ENCODE peak calls at places on chromosomes 16 and 17, in six cellular contexts. One of them, this sample, is unnamed. For H3K27me3, the result is how much of the 10 kb centered on the place peaks cover.

GRCh38 chr17:79138826-79139225 is 64.2 kb downstream of the ENGASE start:
- DNase-seq in neural progenitor cell: no peak
- DNase-seq in adrenal gland: no peak
- DNase-seq in body of pancreas: no peak
- DNase-seq in spleen: no peak
- DNase-seq in small intestine: no peak
- DNase-seq in this sample: no peak

GRCh38 chr16:65672960-65673359 is 551.1 kb upstream of the CDH11 start:
- DNase-seq in neural progenitor cell: no peak
- DNase-seq in adrenal gland: no peak
- DNase-seq in body of pancreas: no peak
- DNase-seq in spleen: no peak
- DNase-seq in small intestine: no peak
- DNase-seq in this sample: no peak

GRCh38 chr16:72357860-72358259 is 185.9 kb upstream of the PMFBP1 start:
- DNase-seq in neural progenitor cell: no peak
- DNase-seq in adrenal gland: no peak
- DNase-seq in body of pancreas: no peak
- DNase-seq in spleen: no peak
- DNase-seq in small intestine: no peak
- DNase-seq in this sample: no peak

GRCh38 chr17:43399839-43400328 is 1.1 kb downstream of the ARL4D start:
- DNase-seq in neural progenitor cell: no peak
- DNase-seq in adrenal gland: no peak
- DNase-seq in body of pancreas: no peak
- DNase-seq in spleen: no peak
- DNase-seq in small intestine: no peak
- DNase-seq in this sample: peak

GRCh38 chr17:4969551-4970231 is 2.1 kb upstream of the SPAG7 start:
- DNase-seq in neural progenitor cell: no peak
- DNase-seq in adrenal gland: peak
- DNase-seq in body of pancreas: no peak
- DNase-seq in spleen: no peak
- DNase-seq in small intestine: no peak
- DNase-seq in this sample: no peak

GRCh38 chr16:86901483-86901882 is 323.1 kb downstream of the FOXL1 start:
- DNase-seq in neural progenitor cell: no peak
- DNase-seq in adrenal gland: peak
- DNase-seq in body of pancreas: peak
- DNase-seq in spleen: no peak
- DNase-seq in small intestine: no peak
- DNase-seq in this sample: no peak

GRCh38 chr16:51359141-51359960 is 208.3 kb upstream of the SALL1 start:
- DNase-seq in neural progenitor cell: peak
- DNase-seq in adrenal gland: no peak
- DNase-seq in body of pancreas: peak
- DNase-seq in spleen: no peak
- DNase-seq in small intestine: no peak
- DNase-seq in this sample: peak

GRCh38 chr16:55222436-55222835 is 101.6 kb upstream of the IRX6 start:
- DNase-seq in neural progenitor cell: no peak
- DNase-seq in adrenal gland: no peak
- DNase-seq in body of pancreas: no peak
- DNase-seq in spleen: no peak
- DNase-seq in small intestine: no peak
- DNase-seq in this sample: no peak

GRCh38 chr16:82990155-82990554 is 363.4 kb downstream of the CDH13 start:
- DNase-seq in neural progenitor cell: no peak
- DNase-seq in adrenal gland: no peak
- DNase-seq in body of pancreas: no peak
- DNase-seq in spleen: no peak
- DNase-seq in small intestine: no peak
- DNase-seq in this sample: no peak

GRCh38 chr17:58335061-58335731 is 6.6 kb upstream of the TSPOAP1 start:
- DNase-seq in neural progenitor cell: no peak
- DNase-seq in adrenal gland: peak
- DNase-seq in body of pancreas: no peak
- DNase-seq in spleen: peak
- DNase-seq in small intestine: no peak
- DNase-seq in this sample: no peak

GRCh38 chr16:22337045-22337444 is 37.4 kb downstream of the CDR2 start:
- DNase-seq in neural progenitor cell: no peak
- DNase-seq in adrenal gland: no peak
- DNase-seq in body of pancreas: no peak
- DNase-seq in spleen: no peak
- DNase-seq in small intestine: no peak
- DNase-seq in this sample: no peak

GRCh38 chr17:17919169-17920107 is 52.8 kb downstream of the TOM1L2 start:
- DNase-seq in neural progenitor cell: peak
- DNase-seq in adrenal gland: peak
- DNase-seq in body of pancreas: peak
- DNase-seq in spleen: peak
- DNase-seq in small intestine: peak
- DNase-seq in this sample: peak

GRCh38 chr17:44934745-44935105 is 12.8 kb downstream of the KIF18B start:
- DNase-seq in neural progenitor cell: no peak
- DNase-seq in adrenal gland: no peak
- DNase-seq in body of pancreas: no peak
- DNase-seq in spleen: peak
- DNase-seq in small intestine: no peak
- DNase-seq in this sample: no peak

GRCh38 chr17:46800573-46800972 is 17.9 kb downstream of the WNT3 start:
- DNase-seq in neural progenitor cell: no peak
- DNase-seq in adrenal gland: no peak
- DNase-seq in body of pancreas: no peak
- DNase-seq in spleen: no peak
- DNase-seq in small intestine: no peak
- DNase-seq in this sample: no peak

GRCh38 chr16:1072526-1073261 is at the start of gene SSTR5:
- DNase-seq in neural progenitor cell: peak
- DNase-seq in adrenal gland: no peak
- DNase-seq in body of pancreas: no peak
- DNase-seq in spleen: no peak
- DNase-seq in small intestine: no peak
- DNase-seq in this sample: no peak

GRCh38 chr16:8957061-8957392 is 6.7 kb downstream of the USP7 start:
- DNase-seq in neural progenitor cell: no peak
- DNase-seq in adrenal gland: no peak
- DNase-seq in body of pancreas: no peak
- DNase-seq in spleen: no peak
- DNase-seq in small intestine: no peak
- DNase-seq in this sample: no peak

GRCh38 chr17:41651625-41652460 is 27.5 kb upstream of the KRT17 start:
- DNase-seq in neural progenitor cell: no peak
- DNase-seq in adrenal gland: no peak
- DNase-seq in body of pancreas: peak
- DNase-seq in spleen: peak
- DNase-seq in small intestine: peak
- DNase-seq in this sample: no peak

GRCh38 chr17:67602974-67603373 is 114.8 kb upstream of the NOL11 start:
- DNase-seq in neural progenitor cell: peak
- DNase-seq in adrenal gland: peak
- DNase-seq in body of pancreas: peak
- DNase-seq in spleen: peak
- DNase-seq in small intestine: peak
- DNase-seq in this sample: no peak

GRCh38 chr17:17151055-17151454 is 55.1 kb downstream of the PLD6 start:
- DNase-seq in neural progenitor cell: no peak
- DNase-seq in adrenal gland: no peak
- DNase-seq in body of pancreas: no peak
- DNase-seq in spleen: no peak
- DNase-seq in small intestine: no peak
- DNase-seq in this sample: no peak

GRCh38 chr16:1792836-1793577 is 498 bp downstream of the IGFALS start:
- DNase-seq in neural progenitor cell: no peak
- DNase-seq in adrenal gland: no peak
- DNase-seq in body of pancreas: no peak
- DNase-seq in spleen: peak
- DNase-seq in small intestine: no peak
- DNase-seq in this sample: peak

GRCh38 chr17:32235588-32235987 is 30.0 kb upstream of the RHBDL3 start:
- DNase-seq in neural progenitor cell: no peak
- DNase-seq in adrenal gland: no peak
- DNase-seq in body of pancreas: no peak
- DNase-seq in spleen: no peak
- DNase-seq in small intestine: no peak
- DNase-seq in this sample: no peak

GRCh38 chr16:46688101-46688656 is 799 bp downstream of the VPS35 start:
- DNase-seq in neural progenitor cell: no peak
- DNase-seq in adrenal gland: peak
- DNase-seq in body of pancreas: no peak
- DNase-seq in spleen: peak
- DNase-seq in small intestine: peak
- DNase-seq in this sample: peak

GRCh38 chr17:2853722-2854580 is 57.7 kb downstream of the RAP1GAP2 start:
- DNase-seq in neural progenitor cell: peak
- DNase-seq in adrenal gland: no peak
- DNase-seq in body of pancreas: peak
- DNase-seq in spleen: peak
- DNase-seq in small intestine: peak
- DNase-seq in this sample: peak

GRCh38 chr17:31508310-31509094 is 117.0 kb downstream of the RAB11FIP4 start:
- DNase-seq in neural progenitor cell: peak
- DNase-seq in adrenal gland: no peak
- DNase-seq in body of pancreas: no peak
- DNase-seq in spleen: peak
- DNase-seq in small intestine: peak
- DNase-seq in this sample: peak

GRCh38 chr17:8949061-8949622 is 16.4 kb downstream of the PIK3R5 start:
- DNase-seq in neural progenitor cell: no peak
- DNase-seq in adrenal gland: no peak
- DNase-seq in body of pancreas: no peak
- DNase-seq in spleen: no peak
- DNase-seq in small intestine: no peak
- DNase-seq in this sample: no peak

GRCh38 chr16:81888520-81889394 is 109.7 kb downstream of the PLCG2 start:
- DNase-seq in neural progenitor cell: no peak
- DNase-seq in adrenal gland: no peak
- DNase-seq in body of pancreas: no peak
- DNase-seq in spleen: no peak
- DNase-seq in small intestine: peak
- DNase-seq in this sample: no peak

GRCh38 chr16:29029168-29029994 is 44.5 kb downstream of the LAT start:
- DNase-seq in neural progenitor cell: peak
- DNase-seq in adrenal gland: peak
- DNase-seq in body of pancreas: no peak
- DNase-seq in spleen: peak
- DNase-seq in small intestine: no peak
- DNase-seq in this sample: no peak

GRCh38 chr17:38747385-38748328 is 479 bp downstream of the PCGF2 start:
- DNase-seq in neural progenitor cell: peak
- DNase-seq in adrenal gland: no peak
- DNase-seq in body of pancreas: peak
- DNase-seq in spleen: no peak
- DNase-seq in small intestine: no peak
- DNase-seq in this sample: peak

GRCh38 chr17:38748329-38749221 is at the start of gene PCGF2:
- DNase-seq in neural progenitor cell: peak
- DNase-seq in adrenal gland: peak
- DNase-seq in body of pancreas: peak
- DNase-seq in spleen: peak
- DNase-seq in small intestine: peak
- DNase-seq in this sample: peak

GRCh38 chr17:38746004-38746892 is 1.9 kb downstream of the PCGF2 start:
- DNase-seq in neural progenitor cell: no peak
- DNase-seq in adrenal gland: no peak
- DNase-seq in body of pancreas: no peak
- DNase-seq in spleen: no peak
- DNase-seq in small intestine: no peak
- DNase-seq in this sample: peak

GRCh38 chr17:38745545-38745944 is 2.6 kb downstream of the PCGF2 start:
- DNase-seq in neural progenitor cell: no peak
- DNase-seq in adrenal gland: peak
- DNase-seq in body of pancreas: no peak
- DNase-seq in spleen: no peak
- DNase-seq in small intestine: no peak
- DNase-seq in this sample: peak

GRCh38 chr17:38746893-38747384 is 1.2 kb downstream of the PCGF2 start:
- DNase-seq in neural progenitor cell: no peak
- DNase-seq in adrenal gland: no peak
- DNase-seq in body of pancreas: no peak
- DNase-seq in spleen: no peak
- DNase-seq in small intestine: no peak
- DNase-seq in this sample: peak
- H3K4me3 ChIP-seq in neural progenitor cell: peak
- H3K4me3 ChIP-seq in adrenal gland: no peak
- H3K4me3 ChIP-seq in body of pancreas: peak
- H3K4me3 ChIP-seq in spleen: peak
- H3K4me3 ChIP-seq in small intestine: peak
- H3K4me3 ChIP-seq in this sample: peak

GRCh38 chr17:57288753-57289121 is 32.4 kb downstream of the MSI2 start:
- DNase-seq in neural progenitor cell: no peak
- DNase-seq in adrenal gland: no peak
- DNase-seq in body of pancreas: no peak
- DNase-seq in spleen: no peak
- DNase-seq in small intestine: no peak
- DNase-seq in this sample: no peak
- H3K27ac ChIP-seq in neural progenitor cell: no peak
- H3K27ac ChIP-seq in adrenal gland: peak
- H3K27ac ChIP-seq in body of pancreas: no peak
- H3K27ac ChIP-seq in spleen: no peak
- H3K27ac ChIP-seq in small intestine: no peak
- H3K27ac ChIP-seq in this sample: peak

DNA sequence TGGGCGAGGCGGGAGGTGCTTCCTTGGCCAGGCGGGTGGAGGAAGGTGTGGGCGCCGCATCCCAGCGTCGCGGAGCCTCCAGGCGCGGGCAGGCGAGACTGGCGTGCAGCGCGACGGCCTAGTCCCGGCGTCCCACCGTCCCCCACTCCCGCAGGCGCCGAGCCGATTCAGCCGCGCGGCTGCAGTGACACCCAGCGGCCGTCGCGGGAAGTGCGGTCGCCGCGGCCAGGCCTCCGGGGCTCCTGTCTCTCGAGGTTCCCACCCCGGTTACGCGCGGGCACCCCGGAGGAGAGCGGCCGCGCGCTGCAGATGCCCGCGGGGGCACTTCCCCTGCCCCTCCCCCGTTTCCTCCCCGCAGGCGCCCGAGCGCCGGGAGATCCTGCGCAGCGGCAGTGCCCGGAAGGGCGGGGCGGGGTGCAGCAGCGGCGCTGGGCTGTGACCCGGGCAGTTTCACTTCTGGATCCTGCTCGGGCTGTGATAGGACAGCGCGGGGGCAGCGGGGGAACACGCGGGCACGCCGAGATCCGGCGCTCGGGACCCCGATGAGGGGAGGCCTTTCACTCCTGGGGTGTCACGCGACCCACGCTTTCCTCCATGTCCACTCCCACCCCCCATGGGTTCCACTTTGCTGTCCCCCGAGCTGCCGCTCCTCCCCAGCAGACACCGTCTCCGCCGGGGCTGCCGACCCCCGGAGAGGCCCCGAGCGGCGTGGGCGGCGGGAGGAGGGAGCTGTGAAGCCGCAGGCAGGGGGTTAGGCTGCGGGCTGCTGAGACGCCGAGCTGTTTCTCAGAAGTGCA is 16.6 kb downstream of the GRB7 start:
- DNase-seq in neural progenitor cell: peak
- DNase-seq in adrenal gland: peak
- DNase-seq in body of pancreas: peak
- DNase-seq in spleen: peak
- DNase-seq in small intestine: peak
- DNase-seq in this sample: peak
- H3K27me3 ChIP-seq in neural progenitor cell: under half
- H3K27me3 ChIP-seq in adrenal gland: under half
- H3K27me3 ChIP-seq in body of pancreas: under half
- H3K27me3 ChIP-seq in spleen: under half
- H3K27me3 ChIP-seq in small intestine: under half
- H3K27me3 ChIP-seq in this sample: under half

GRCh38 chr17:64781013-64781392 is 118.9 kb upstream of the SMURF2 start:
- DNase-seq in neural progenitor cell: peak
- DNase-seq in adrenal gland: no peak
- DNase-seq in body of pancreas: peak
- DNase-seq in spleen: peak
- DNase-seq in small intestine: no peak
- DNase-seq in this sample: no peak
- H3K4me3 ChIP-seq in neural progenitor cell: peak
- H3K4me3 ChIP-seq in adrenal gland: no peak
- H3K4me3 ChIP-seq in body of pancreas: no peak
- H3K4me3 ChIP-seq in spleen: peak
- H3K4me3 ChIP-seq in small intestine: peak
- H3K4me3 ChIP-seq in this sample: peak

This sample was measured in right cardiac atrium.